ENCODE peak calls at places on chromosomes 4 and X, in seven cellular contexts. L is H9, U is choroid plexus epithelial cell, Z is body of pancreas, C is fibroblast of lung, I is bronchial epithelial cell, M is BE2C. A is an unnamed sample.

GRCh38 chrX:48512371-48512935 is 3.7 kb downstream of the PORCN start:
- DNase-seq in L (no peak), U (no peak), Z (no peak), C (no peak), I (no peak), M (no peak), A (no peak)

GRCh38 chr4:7422098-7422897 is 12.4 kb downstream of the PSAPL1 start:
- DNase-seq in L (peak; percentile 17), U (no peak), Z (peak; percentile 6), C (no peak), I (no peak), M (peak; percentile 3), A (no peak)

GRCh38 chr4:11505225-11505971 is 76.7 kb upstream of the HS3ST1 start:
- DNase-seq in L (no peak), U (peak; percentile 24), Z (no peak), C (peak; percentile 82), I (peak; percentile 98), M (no peak), A (no peak)

GRCh38 chrX:1224954-1225353 is 12.5 kb upstream of the CRLF2 start:
- DNase-seq in L (peak; percentile 49), U (no peak), Z (no peak), C (no peak), I (no peak), M (no peak), A (no peak)

GRCh38 chr4:8070751-8071718 is 87.6 kb downstream of the ABLIM2 start:
- DNase-seq in L (no peak), U (no peak), Z (no peak), C (no peak), I (no peak), M (no peak), A (no peak)

GRCh38 chr4:158159054-158159717 is 13.6 kb downstream of the GASK1B start:
- DNase-seq in L (no peak), U (peak; percentile 89), Z (no peak), C (peak; percentile 96), I (peak; percentile 94), M (no peak), A (peak; percentile 72)

GRCh38 chr4:10117424-10118354 is 1.1 kb upstream of the WDR1 start:
- DNase-seq in L (no peak), U (peak; percentile 63), Z (peak; percentile 34), C (peak; percentile 67), I (no peak), M (no peak), A (peak; percentile 26)

GRCh38 chr4:169506903-169507302 is 105.5 kb downstream of the NEK1 start:
- DNase-seq in L (no peak), U (no peak), Z (no peak), C (no peak), I (no peak), M (no peak), A (no peak)

GRCh38 chr4:186189656-186190055 is 1.7 kb upstream of the CYP4V2 start:
- DNase-seq in L (no peak), U (no peak), Z (no peak), C (no peak), I (no peak), M (no peak), A (no peak)

GRCh38 chr4:14379148-14379547 is 623.1 kb upstream of the CPEB2 start:
- DNase-seq in L (no peak), U (peak; percentile 10), Z (no peak), C (peak; percentile 2), I (no peak), M (no peak), A (peak; percentile 15)

GRCh38 chr4:82753238-82753637 is 45.4 kb downstream of the SCD5 start:
- DNase-seq in L (no peak), U (no peak), Z (peak; percentile 65), C (no peak), I (peak; percentile 43), M (no peak), A (no peak)

GRCh38 chr4:8192748-8193738 is 6.0 kb upstream of the SH3TC1 start:
- DNase-seq in L (no peak), U (peak; percentile 88), Z (peak; percentile 77), C (peak; percentile 53), I (peak; percentile 80), M (peak; percentile 83), A (peak; percentile 60)

GRCh38 chr4:38523524-38524448 is 140.2 kb upstream of the KLF3 start:
- DNase-seq in L (no peak), U (peak; percentile 21), Z (no peak), C (peak; percentile 3), I (peak; percentile 22), M (no peak), A (no peak)

GRCh38 chrX:31166416-31166815 is 94.6 kb upstream of the FTHL17 start:
- DNase-seq in L (no peak), U (peak; percentile 53), Z (no peak), C (peak; percentile 3), I (no peak), M (no peak), A (no peak)

GRCh38 chr4:120753854-120754253 is 168.7 kb downstream of the PRDM5 start:
- DNase-seq in L (no peak), U (no peak), Z (no peak), C (no peak), I (no peak), M (peak; percentile 20), A (no peak)

GRCh38 chrX:67893931-67894330 is 350.1 kb downstream of the AR start:
- DNase-seq in L (no peak), U (peak; percentile 1), Z (no peak), C (peak; percentile 6), I (no peak), M (no peak), A (peak; percentile 33)

GRCh38 chr4:4387531-4388311 is 819 bp downstream of the NSG1 start:
- DNase-seq in L (no peak), U (no peak), Z (no peak), C (no peak), I (no peak), M (peak; percentile 54), A (no peak)

GRCh38 chrX:41384041-41384705 is 50.2 kb downstream of the DDX3X start:
- DNase-seq in L (no peak), U (peak; percentile 86), Z (peak; percentile 62), C (peak; percentile 79), I (peak; percentile 74), M (no peak), A (peak; percentile 91)

GRCh38 chr4:110109455-110109854 is 89.0 kb downstream of the ELOVL6 start:
- DNase-seq in L (no peak), U (no peak), Z (no peak), C (peak; percentile 57), I (no peak), M (no peak), A (no peak)

GRCh38 chr4:48223633-48224295 is 45.9 kb downstream of the TEC start:
- DNase-seq in L (no peak), U (no peak), Z (no peak), C (peak; percentile 33), I (peak; percentile 91), M (no peak), A (peak; percentile 68)

GRCh38 chr4:1596393-1596792 is 87.7 kb downstream of the FAM53A start:
- DNase-seq in L (no peak), U (no peak), Z (no peak), C (no peak), I (no peak), M (no peak), A (no peak)

GRCh38 chrX:15334561-15334960 is 762 bp downstream of the PIGA start:
- DNase-seq in L (no peak), U (peak; percentile 30), Z (peak; percentile 25), C (peak; percentile 29), I (peak; percentile 85), M (no peak), A (peak; percentile 35)

GRCh38 chr4:164596318-164596878 is 157.5 kb upstream of the SMIM31 start:
- DNase-seq in L (no peak), U (no peak), Z (no peak), C (no peak), I (no peak), M (no peak), A (no peak)
- TF ChIP-seq CTCF in L (no peak), U (no peak), Z (no peak), C (no peak), I (no peak), M (no peak), A (no peak)

DNA sequence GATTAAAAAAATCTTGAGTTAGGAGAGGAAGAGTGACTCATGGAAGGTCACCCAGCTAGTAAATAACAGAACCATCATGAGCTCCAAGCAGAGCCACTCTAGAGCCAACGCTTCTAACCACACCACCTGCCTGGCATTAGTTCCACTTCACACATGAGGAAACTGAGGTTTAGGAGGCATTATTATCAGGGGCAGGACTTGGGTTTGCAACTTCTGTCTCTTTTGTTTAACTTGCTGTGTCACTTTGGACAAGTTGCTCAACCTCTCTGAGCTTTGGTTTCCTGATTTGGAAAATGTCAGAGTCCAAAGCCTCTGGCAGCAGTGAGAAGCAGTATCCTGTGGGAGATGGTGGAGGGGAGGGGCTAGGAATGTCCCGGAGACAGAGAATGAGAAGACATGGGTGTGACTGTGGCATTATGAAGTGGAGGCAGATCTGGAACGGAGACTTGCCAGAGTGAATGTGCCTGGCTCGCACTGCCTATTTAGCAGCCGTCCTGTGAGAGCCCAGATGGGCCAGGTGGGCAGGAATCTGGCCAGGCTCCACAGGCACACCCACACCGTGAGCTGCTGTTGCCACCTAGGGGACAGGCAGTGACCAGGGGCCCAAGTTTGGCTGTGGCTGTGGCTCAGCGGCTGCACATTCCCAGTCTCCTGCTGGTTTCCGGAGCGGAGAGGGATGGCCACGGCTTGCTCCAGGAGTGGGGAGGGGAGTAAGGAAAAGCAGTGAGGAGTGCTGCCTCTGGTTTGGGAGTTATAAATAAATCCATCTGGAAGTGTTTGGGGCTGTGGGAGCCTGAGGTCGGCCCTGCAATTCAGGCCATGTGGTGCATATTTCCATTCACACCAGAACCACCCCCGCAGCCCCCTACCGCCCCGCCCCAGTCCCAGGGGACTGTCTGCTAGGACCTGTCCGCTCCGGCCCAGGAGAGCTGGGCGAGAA is 93.4 kb downstream of the NHSL2 start:
- DNase-seq in L (peak; percentile 81), U (peak; percentile 20), Z (no peak), C (peak; percentile 73), I (no peak), M (peak; percentile 72), A (peak; percentile 74)
- TF ChIP-seq CTCF in L (peak; percentile 59), U (peak; percentile 24), Z (no peak), C (no peak), I (peak; percentile 13), M (peak; percentile 44), A (peak; percentile 2)

DNA sequence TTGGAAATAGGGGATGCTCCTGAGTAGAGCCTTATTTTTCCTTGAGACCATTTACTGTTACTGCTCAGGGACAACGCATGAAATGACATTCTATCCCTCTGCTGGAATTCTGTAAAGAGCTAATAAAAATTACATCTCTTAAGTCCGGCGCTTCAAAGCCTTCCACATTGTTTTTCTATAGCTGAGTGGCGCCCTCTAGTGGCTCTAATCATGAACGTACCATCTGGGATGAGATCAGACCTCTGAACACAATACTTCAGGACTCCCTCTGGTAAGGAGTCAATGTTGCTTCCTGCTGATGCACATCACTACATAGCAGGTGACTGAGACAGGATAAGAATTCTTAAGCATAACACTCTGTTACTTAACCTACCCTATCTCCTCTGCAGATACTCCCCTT is 6.0 kb downstream of the HMGN5 start:
- DNase-seq in L (peak; percentile 45), U (peak; percentile 74), Z (peak; percentile 34), C (peak; percentile 23), I (peak; percentile 43), M (peak; percentile 41), A (peak; percentile 63)
- TF ChIP-seq CTCF in L (peak; percentile 73), U (peak; percentile 66), Z (no peak), C (peak; percentile 35), I (peak; percentile 52), M (peak; percentile 71), A (peak; percentile 70)

DNA sequence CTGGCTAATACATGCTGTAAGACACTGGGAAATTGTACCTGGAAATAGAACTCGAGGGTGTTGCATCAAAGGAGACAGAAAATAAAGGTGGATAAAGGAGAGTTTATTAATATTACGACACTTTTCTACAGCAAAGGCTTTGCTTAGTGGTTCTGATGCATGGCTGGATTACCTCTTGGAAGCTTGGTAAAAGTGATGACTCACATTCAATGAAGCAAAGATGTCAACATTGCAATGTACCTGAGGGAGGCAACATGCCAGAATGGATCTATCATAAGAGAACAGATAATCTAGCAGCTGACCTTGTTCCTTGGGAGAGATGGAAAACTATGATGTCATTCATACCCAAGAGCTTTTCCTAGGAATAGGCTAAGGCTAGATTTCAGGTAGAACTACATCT is 735.1 kb upstream of the DIAPH2 start:
- DNase-seq in L (no peak), U (no peak), Z (no peak), C (no peak), I (peak; percentile 94), M (no peak), A (no peak)
- TF ChIP-seq CTCF in L (no peak), U (no peak), Z (no peak), C (no peak), I (no peak), M (no peak), A (no peak)

A was measured in fibroblast of mammary gland.